ENCODE peak calls at places on chromosomes 13 and 19, in five cellular contexts. X is HFF-Myc, S is SHP77, D is WTC11, B is germinal center. G is an unnamed sample.

GRCh38 chr13:105368781-105369180 is 1166.7 kb downstream of the EFNB2 start:
- DNase-seq in X (no peak), B (no peak), S (no peak), D (no peak), G (no peak)

GRCh38 chr19:38120471-38121030 is 103.5 kb downstream of the DPF1 start:
- DNase-seq in S (no peak), X (no peak), B (no peak), D (no peak), G (no peak)

GRCh38 chr13:44453881-44454280 is 80.3 kb downstream of the SERP2 start:
- DNase-seq in D (no peak), S (no peak), B (no peak), X (no peak), G (no peak)

GRCh38 chr13:112670118-112670517 is 19.7 kb upstream of the ATP11A start:
- DNase-seq in X (no peak), S (no peak), D (no peak), B (no peak), G (peak)

GRCh38 chr19:497476-497860 is 1.2 kb downstream of the MADCAM1 start:
- DNase-seq in X (no peak), S (no peak), D (no peak), B (no peak), G (no peak)

GRCh38 chr19:33394006-33394722 is 20.7 kb downstream of the CEBPG start:
- DNase-seq in X (no peak), D (no peak), B (no peak), S (no peak), G (no peak)

GRCh38 chr19:19528721-19529490 is at the start of gene YJEFN3:
- DNase-seq in S (no peak), D (peak), B (no peak), X (no peak), G (no peak)

GRCh38 chr19:16076958-16077611 is 790 bp downstream of the TPM4 start:
- DNase-seq in X (no peak), B (peak), D (peak), S (no peak), G (peak)

GRCh38 chr19:6103217-6103644 is 7.1 kb downstream of the RFX2 start:
- DNase-seq in S (no peak), B (no peak), D (no peak), X (no peak), G (no peak)

GRCh38 chr13:109427148-109427547 is 359.2 kb downstream of the IRS2 start:
- DNase-seq in X (no peak), B (no peak), S (no peak), D (no peak), G (no peak)

GRCh38 chr19:1224847-1225246 is 13.0 kb downstream of the CBARP start:
- DNase-seq in X (no peak), B (no peak), S (no peak), D (no peak), G (no peak)

GRCh38 chr13:45373116-45373606 is 32.2 kb upstream of the TPT1 start:
- DNase-seq in X (no peak), S (no peak), B (no peak), D (no peak), G (no peak)

GRCh38 chr13:110466261-110466660 is 95.3 kb downstream of the RAB20 start:
- DNase-seq in S (peak), B (no peak), D (no peak), X (no peak), G (no peak)

GRCh38 chr13:37495046-37495445 is 103.5 kb downstream of the POSTN start:
- DNase-seq in S (no peak), X (no peak), D (no peak), B (no peak), G (no peak)

GRCh38 chr13:89660752-89661151 is 1686.7 kb upstream of the MIR17HG start:
- DNase-seq in X (no peak), B (no peak), D (no peak), S (no peak), G (no peak)

GRCh38 chr19:52670046-52670445 is 31.9 kb upstream of the ZNF83 start:
- DNase-seq in S (no peak), D (no peak), X (no peak), B (no peak), G (no peak)